ENCODE peak calls at places on chromosomes 11 and 22, in seven cellular contexts. P, Q, R, D, A, I and K are unnamed samples.

GRCh38 chr11:46203746-46204145 is 73.7 kb upstream of the CREB3L1 start:
- DNase-seq in R (no peak), I (no peak), D (no peak), Q (no peak), A (no peak), P (no peak), K (no peak)

GRCh38 chr11:95736268-95737208 is 53.0 kb downstream of the FAM76B start:
- DNase-seq in R (peak; percentile 48), Q (peak; percentile 24), D (no peak), I (no peak), P (no peak), A (no peak), K (peak; percentile 3)

GRCh38 chr11:6746086-6746618 is 25.6 kb downstream of the OR2AG2 start:
- DNase-seq in A (no peak), P (no peak), Q (peak; percentile 13), R (peak; percentile 15), D (no peak), I (no peak), K (no peak)

GRCh38 chr11:6405039-6405667 is 13.7 kb downstream of the APBB1 start:
- DNase-seq in P (peak; percentile 81), D (no peak), I (no peak), A (no peak), R (peak; percentile 12), Q (peak; percentile 18), K (peak; percentile 32)

GRCh38 chr22:47929073-47929472 is 1166.6 kb downstream of the TBC1D22A start:
- DNase-seq in D (no peak), R (no peak), A (no peak), I (no peak), P (no peak), Q (no peak), K (no peak)

GRCh38 chr11:75576445-75577049 is 14.5 kb downstream of the SERPINH1 start:
- DNase-seq in P (no peak), R (peak; percentile 78), D (peak; percentile 71), Q (peak; percentile 53), A (no peak), I (peak; percentile 35), K (no peak)

GRCh38 chr11:29809121-29809520 is 207.7 kb downstream of the KCNA4 start:
- DNase-seq in P (no peak), R (peak; percentile 15), D (no peak), Q (peak; percentile 58), A (no peak), I (no peak), K (no peak)

GRCh38 chr11:8832571-8833260 is 78.3 kb upstream of the AKIP1 start:
- DNase-seq in Q (peak; percentile 60), I (peak; percentile 77), A (no peak), D (peak; percentile 69), P (peak; percentile 62), R (peak; percentile 74), K (peak; percentile 95)

GRCh38 chr11:85912414-85912813 is 57.2 kb downstream of the CCDC83 start:
- DNase-seq in D (no peak), I (no peak), P (no peak), R (no peak), Q (no peak), A (no peak), K (no peak)

GRCh38 chr11:113736323-113736722 is 30.2 kb upstream of the TMPRSS5 start:
- DNase-seq in I (no peak), R (no peak), A (no peak), D (no peak), P (no peak), Q (no peak), K (no peak)

GRCh38 chr22:46863794-46864193 is 101.3 kb downstream of the TBC1D22A start:
- DNase-seq in I (no peak), A (no peak), D (no peak), P (no peak), R (no peak), Q (no peak), K (no peak)

GRCh38 chr11:91308069-91308468 is 916.5 kb upstream of the FAT3 start:
- DNase-seq in P (no peak), A (no peak), R (no peak), I (no peak), D (no peak), Q (no peak), K (no peak)

GRCh38 chr22:31155425-31155824 is 4.6 kb upstream of the RNF185 start:
- DNase-seq in I (no peak), R (peak; percentile 58), D (no peak), Q (peak; percentile 64), P (no peak), A (no peak), K (no peak)

GRCh38 chr11:58316142-58316541 is 42.7 kb downstream of the OR5B17 start:
- DNase-seq in A (no peak), P (no peak), Q (peak; percentile 42), D (no peak), R (no peak), I (no peak), K (peak; percentile 62)

GRCh38 chr11:103234974-103235373 is 125.7 kb downstream of the DYNC2H1 start:
- DNase-seq in R (peak; percentile 71), D (no peak), P (no peak), A (no peak), Q (peak; percentile 56), I (no peak), K (peak; percentile 66)

GRCh38 chr11:79525257-79525656 is 84.4 kb upstream of the TENM4 start:
- DNase-seq in A (no peak), P (no peak), D (no peak), I (no peak), R (no peak), Q (no peak), K (no peak)

GRCh38 chr22:21719024-21719423 is 16.6 kb downstream of the YPEL1 start:
- DNase-seq in I (no peak), Q (no peak), R (no peak), D (no peak), P (no peak), A (no peak), K (no peak)

GRCh38 chr11:130832571-130833432 is 83.5 kb downstream of the SNX19 start:
- DNase-seq in Q (no peak), R (no peak), P (no peak), I (no peak), A (no peak), D (no peak), K (peak; percentile 70)

GRCh38 chr11:7417328-7417727 is 68.0 kb upstream of the OLFML1 start:
- DNase-seq in I (no peak), P (no peak), R (no peak), A (no peak), Q (no peak), D (no peak), K (no peak)

GRCh38 chr11:29282088-29282487 is 734.7 kb downstream of the KCNA4 start:
- DNase-seq in Q (peak; percentile 88), P (no peak), A (peak; percentile 61), D (no peak), R (peak; percentile 78), I (peak; percentile 81), K (peak; percentile 88)

GRCh38 chr11:12478743-12479142 is 101.4 kb downstream of the PARVA start:
- DNase-seq in R (peak; percentile 61), P (no peak), Q (peak; percentile 62), A (no peak), I (no peak), D (no peak), K (peak; percentile 66)

GRCh38 chr11:2304156-2305139 is 2.6 kb downstream of the TSPAN32 start:
- DNase-seq in A (no peak), R (peak; percentile 45), P (no peak), D (no peak), I (peak; percentile 65), Q (no peak), K (no peak)

GRCh38 chr11:85295872-85296271 is 331.3 kb downstream of the DLG2 start:
- DNase-seq in D (no peak), I (no peak), R (no peak), Q (no peak), A (no peak), P (no peak), K (no peak)

GRCh38 chr11:114441921-114442320 is 2.7 kb downstream of the REXO2 start:
- DNase-seq in Q (no peak), I (no peak), A (no peak), R (no peak), D (no peak), P (no peak), K (no peak)

GRCh38 chr11:108218912-108219783 is 3.3 kb downstream of the NPAT start:
- DNase-seq in Q (no peak), D (no peak), I (no peak), P (no peak), R (no peak), A (no peak), K (no peak)
- H3K4me3 ChIP-seq in Q (no peak overlapping the region), D (no peak overlapping the region), I (no peak overlapping the region), P (no peak overlapping the region), R (no peak overlapping the region), A (no peak overlapping the region), K (no peak overlapping the region)

GRCh38 chr11:118914178-118914918 is 11.4 kb downstream of the BCL9L start:
- DNase-seq in Q (no peak), A (peak; percentile 79), R (peak; percentile 36), D (no peak), I (no peak), P (peak; percentile 55), K (no peak)
- H3K4me3 ChIP-seq in Q (peak overlapping the region; percentile 17), A (no peak overlapping the region), R (no peak overlapping the region), D (no peak overlapping the region), I (no peak overlapping the region), P (no peak overlapping the region), K (no peak overlapping the region)

DNA sequence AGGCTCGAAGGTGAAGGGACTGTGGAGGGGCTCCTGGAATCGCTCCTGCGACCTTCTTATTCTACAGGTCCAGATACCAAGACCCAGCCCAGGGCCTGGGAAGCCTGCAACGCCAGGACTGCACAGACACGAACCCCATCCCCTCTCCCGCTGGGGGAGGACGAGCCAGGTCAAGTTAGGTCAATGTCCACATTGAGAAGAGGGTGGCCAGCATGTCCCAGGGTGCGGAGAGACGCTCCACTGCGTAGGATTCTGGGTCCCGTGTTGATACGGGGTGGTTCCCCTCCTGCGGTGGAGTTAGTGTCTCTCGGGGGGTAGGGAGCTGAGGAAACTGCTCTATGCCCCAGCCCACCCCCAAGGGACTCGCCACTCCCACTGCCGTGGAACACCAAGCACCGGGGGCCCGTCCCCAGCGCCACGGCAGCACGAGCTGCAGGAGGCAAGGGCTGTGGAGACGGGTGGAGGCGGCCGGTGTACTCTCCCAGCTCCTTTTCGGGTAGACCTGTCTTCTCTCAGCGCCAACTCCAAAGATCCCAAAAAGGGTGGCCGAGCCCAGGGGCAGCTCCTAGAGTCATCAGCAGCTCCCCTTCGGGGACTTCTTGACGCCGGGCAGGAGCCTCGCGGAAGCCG is 1.6 kb downstream of the GSC2 start:
- DNase-seq in I (no peak), D (no peak), P (no peak), Q (no peak), R (no peak), A (no peak), K (no peak)
- H3K4me3 ChIP-seq in I (no peak overlapping the region), D (no peak overlapping the region), P (no peak overlapping the region), Q (no peak overlapping the region), R (no peak overlapping the region), A (no peak overlapping the region), K (no peak overlapping the region)

GRCh38 chr11:44316388-44317240 is 6.7 kb upstream of the ALX4 start:
- DNase-seq in Q (no peak), R (no peak), I (no peak), A (no peak), D (no peak), P (no peak), K (no peak)
- H3K4me3 ChIP-seq in Q (peak overlapping the region; percentile 3), R (peak overlapping the region; percentile 17), I (peak overlapping the region; percentile 29), A (peak overlapping the region; percentile 4), D (no peak overlapping the region), P (peak overlapping the region; percentile 23), K (peak overlapping the region; percentile 18)